ENCODE peak calls at places on chromosomes 4 and X, in seven cellular contexts. Z is posterior cingulate gyrus; A is activated naive CD4-positive, alpha-beta T cell treated with anti-CD3 and anti-CD28 coated beads, Interleukin-2, amount 50 U/mL, for 16 hours; Y is caudate nucleus; C is A172; P is ACHN; B is AG08395. Q is an unnamed sample.

GRCh38 chr4:3344596-3344995 is 51.8 kb downstream of the RGS12 start:
- DNase-seq in Y (no peak), B (no peak), C (no peak), A (no peak), P (no peak), Z (no peak), Q (no peak)

GRCh38 chrX:56397636-56398035 is 165.5 kb downstream of the KLF8 start:
- DNase-seq in Y (no peak), P (no peak), C (no peak), A (no peak), Z (no peak), B (no peak), Q (no peak)

GRCh38 chrX:6021316-6022091 is 207.2 kb downstream of the NLGN4X start:
- DNase-seq in Y (no peak), C (no peak), P (peak; percentile 17), B (peak; percentile 3), A (no peak), Z (peak; percentile 13), Q (peak; percentile 31)

GRCh38 chr4:154595807-154596206 is 5.3 kb upstream of the FGA start:
- DNase-seq in Y (no peak), B (no peak), A (no peak), Z (no peak), P (no peak), C (no peak), Q (no peak)

GRCh38 chrX:24561121-24561520 is 86.0 kb downstream of the PCYT1B start:
- DNase-seq in Z (no peak), Y (no peak), B (peak; percentile 4), P (peak; percentile 31), C (peak; percentile 45), A (no peak), Q (no peak)

GRCh38 chr4:19005211-19005610 is 983.7 kb upstream of the LCORL start:
- DNase-seq in Z (no peak), P (no peak), A (no peak), Y (no peak), B (no peak), C (peak; percentile 29), Q (no peak)

GRCh38 chr4:32789026-32789608 is 2068.9 kb downstream of the PCDH7 start:
- DNase-seq in C (peak; percentile 11), Y (no peak), P (no peak), A (no peak), B (no peak), Z (no peak), Q (no peak)

GRCh38 chr4:52244773-52245360 is 193.8 kb downstream of the SPATA18 start:
- DNase-seq in Z (no peak), A (no peak), C (no peak), Y (no peak), P (no peak), B (no peak), Q (no peak)

GRCh38 chrX:152926923-152927322 is 29.1 kb downstream of the ZNF185 start:
- DNase-seq in C (no peak), A (no peak), P (no peak), Z (peak; percentile 13), Y (no peak), B (no peak), Q (no peak)

GRCh38 chr4:3311489-3312171 is 18.8 kb downstream of the RGS12 start:
- DNase-seq in Z (no peak), A (no peak), B (no peak), C (no peak), Y (no peak), P (no peak), Q (no peak)

GRCh38 chr4:10116625-10117423 is at the start of gene WDR1:
- DNase-seq in C (peak; percentile 84), A (peak; percentile 85), Z (peak; percentile 89), Y (peak; percentile 82), P (peak; percentile 90), B (peak; percentile 97), Q (peak; percentile 94)

GRCh38 chr4:185748901-185749390 is 63.0 kb downstream of the SORBS2 start:
- DNase-seq in C (no peak), B (no peak), A (no peak), Y (no peak), P (no peak), Z (no peak), Q (no peak)

GRCh38 chr4:53717064-53717549 is 125.8 kb upstream of the LNX1 start:
- DNase-seq in Y (no peak), P (no peak), C (no peak), Z (no peak), A (no peak), B (no peak), Q (no peak)

GRCh38 chr4:65033899-65034298 is 624.6 kb upstream of the TECRL start:
- DNase-seq in Y (no peak), B (no peak), P (no peak), Z (no peak), C (no peak), A (no peak), Q (no peak)

GRCh38 chr4:175309041-175309440 is 390.9 kb downstream of the ADAM29 start:
- DNase-seq in Y (no peak), B (no peak), Z (no peak), C (no peak), P (no peak), A (no peak), Q (no peak)

GRCh38 chrX:150282953-150283352 is 80.2 kb upstream of the MAMLD1 start:
- DNase-seq in Z (no peak), A (no peak), Y (no peak), B (no peak), P (no peak), C (no peak), Q (no peak)

GRCh38 chr4:8238061-8238511 is 31.5 kb upstream of the HTRA3 start:
- DNase-seq in A (no peak), B (no peak), Z (no peak), C (no peak), Y (no peak), P (no peak), Q (no peak)

GRCh38 chrX:97882306-97882705 is 998.6 kb downstream of the RPA4 start:
- DNase-seq in P (no peak), Z (no peak), C (peak; percentile 10), Y (no peak), B (no peak), A (no peak), Q (no peak)

GRCh38 chr4:28799696-28800095 is 1920.5 kb upstream of the PCDH7 start:
- DNase-seq in B (no peak), Z (no peak), P (no peak), C (no peak), Y (no peak), A (no peak), Q (no peak)

GRCh38 chr4:143559757-143560147 is 46.2 kb downstream of the SMARCA5 start:
- DNase-seq in Y (no peak), B (no peak), A (no peak), Z (no peak), C (no peak), P (no peak), Q (no peak)

GRCh38 chrX:20015422-20015821 is 24.6 kb upstream of the BCLAF3 start:
- DNase-seq in Z (no peak), P (no peak), A (no peak), Y (no peak), C (no peak), B (no peak), Q (no peak)

GRCh38 chr4:67697860-67698655 is 2.9 kb downstream of the UBA6 start:
- DNase-seq in A (no peak), P (no peak), B (no peak), C (no peak), Y (no peak), Z (no peak), Q (no peak)

GRCh38 chr4:105246712-105247111 is 100.0 kb downstream of the TET2 start:
- DNase-seq in Z (no peak), P (no peak), C (peak; percentile 1), A (no peak), Y (no peak), B (peak; percentile 66), Q (peak; percentile 61)

GRCh38 chrX:32741910-32742309 is 469.4 kb downstream of the DMD start:
- DNase-seq in A (no peak), Z (no peak), B (no peak), Y (no peak), P (no peak), C (no peak), Q (no peak)

GRCh38 chrX:2449135-2449886 is 51.5 kb downstream of the DHRSX start:
- DNase-seq in P (no peak), Y (no peak), B (no peak), C (no peak), Z (no peak), A (no peak), Q (no peak)

GRCh38 chr4:71261633-71262121 is 77.1 kb upstream of the SLC4A4 start:
- DNase-seq in B (no peak), Z (no peak), Y (no peak), C (no peak), A (no peak), P (no peak), Q (no peak)

GRCh38 chrX:40290519-40290918 is 192.8 kb upstream of the BCOR start:
- DNase-seq in Y (no peak), P (no peak), C (no peak), Z (no peak), A (no peak), B (no peak), Q (no peak)

GRCh38 chrX:12977761-12978204 is 2.9 kb downstream of the TMSB4X start:
- DNase-seq in Z (no peak), Y (no peak), C (no peak), P (no peak), A (no peak), B (no peak), Q (no peak)

GRCh38 chr4:3302786-3303444 is 10.1 kb downstream of the RGS12 start:
- DNase-seq in C (no peak), B (no peak), Y (no peak), P (no peak), Z (no peak), A (no peak), Q (no peak)

GRCh38 chrX:110055616-110056015 is 52.7 kb downstream of the TMEM164 start:
- DNase-seq in B (no peak), P (peak; percentile 42), Y (no peak), A (no peak), C (no peak), Z (no peak), Q (no peak)

GRCh38 chr4:44256414-44256813 is 192.2 kb downstream of the KCTD8 start:
- DNase-seq in B (no peak), Z (no peak), A (no peak), P (peak; percentile 9), C (no peak), Y (no peak), Q (no peak)

GRCh38 chrX:34585561-34585960 is 71.5 kb downstream of the TMEM47 start:
- DNase-seq in Z (no peak), C (no peak), B (no peak), A (no peak), Y (no peak), P (no peak), Q (no peak)

GRCh38 chr4:122309988-122310626 is 68.7 kb upstream of the ADAD1 start:
- DNase-seq in B (peak; percentile 17), P (peak; percentile 45), Y (no peak), C (no peak), Z (no peak), A (no peak), Q (no peak)

GRCh38 chr4:31530555-31530954 is 810.4 kb downstream of the PCDH7 start:
- DNase-seq in P (no peak), C (no peak), Z (no peak), A (no peak), Y (no peak), B (no peak), Q (no peak)

Q was measured in anterior cingulate cortex.